ENCODE peak calls at places on chromosomes 4 and X, in eight cellular contexts. G is K562, Q is GM12878, R is GM23338, B is endothelial cell of umbilical vein, A is HepG2, S is HCT116, W is H1. T is an unnamed sample.

GRCh38 chrX:31366076-31366475 is 294.2 kb upstream of the FTHL17 start:
- DNase-seq in G (no peak), Q (no peak), R (no peak), B (no peak), A (no peak), S (no peak), W (no peak), T (no peak)

GRCh38 chr4:128782076-128782715 is 27.3 kb upstream of the JADE1 start:
- DNase-seq in G (peak), Q (no peak), R (peak), B (no peak), A (peak), S (peak), W (no peak), T (no peak)

GRCh38 chr4:140863187-140863586 is 107.0 kb upstream of the TBC1D9 start:
- DNase-seq in G (no peak), Q (no peak), R (no peak), B (no peak), A (no peak), S (no peak), W (no peak), T (no peak)

GRCh38 chr4:4542824-4543485 is 1.1 kb upstream of the STX18 start:
- DNase-seq in G (no peak), Q (no peak), R (peak), B (no peak), A (peak), S (no peak), W (no peak), T (no peak)

GRCh38 chr4:119103263-119103662 is 32.4 kb upstream of the MYOZ2 start:
- DNase-seq in G (peak), Q (no peak), R (peak), B (peak), A (peak), S (peak), W (no peak), T (peak)

GRCh38 chr4:140236649-140237160 is 82.7 kb upstream of the MAML3 start:
- DNase-seq in G (no peak), Q (no peak), R (no peak), B (no peak), A (no peak), S (no peak), W (no peak), T (no peak)

GRCh38 chr4:139959398-139959797 is 194.6 kb downstream of the MAML3 start:
- DNase-seq in G (no peak), Q (no peak), R (no peak), B (no peak), A (no peak), S (no peak), W (no peak), T (no peak)

GRCh38 chrX:48945517-48946348 is 11.7 kb downstream of the OTUD5 start:
- DNase-seq in G (peak), Q (no peak), R (peak), B (peak), A (peak), S (peak), W (peak), T (no peak)

GRCh38 chr4:71974681-71975080 is 57.1 kb upstream of the NPFFR2 start:
- DNase-seq in G (no peak), Q (no peak), R (no peak), B (no peak), A (no peak), S (no peak), W (no peak), T (no peak)

GRCh38 chr4:95155759-95156451 is 392.9 kb downstream of the UNC5C start:
- DNase-seq in G (peak), Q (no peak), R (peak), B (peak), A (peak), S (peak), W (no peak), T (no peak)

GRCh38 chr4:83151645-83152044 is 37.1 kb upstream of the PLAC8 start:
- DNase-seq in G (no peak), Q (no peak), R (no peak), B (no peak), A (no peak), S (no peak), W (no peak), T (no peak)

GRCh38 chr4:151940290-151940689 is 179.5 kb upstream of the GATB start:
- DNase-seq in G (no peak), Q (no peak), R (no peak), B (no peak), A (no peak), S (no peak), W (no peak), T (no peak)

GRCh38 chrX:131041652-131042051 is 16.5 kb upstream of the ARHGAP36 start:
- DNase-seq in G (no peak), Q (no peak), R (no peak), B (no peak), A (no peak), S (no peak), W (no peak), T (no peak)

GRCh38 chr4:77488882-77489281 is 116.7 kb upstream of the CXCL13 start:
- DNase-seq in G (no peak), Q (no peak), R (no peak), B (no peak), A (no peak), S (no peak), W (no peak), T (no peak)

GRCh38 chr4:164617426-164617825 is 136.5 kb upstream of the SMIM31 start:
- DNase-seq in G (no peak), Q (no peak), R (no peak), B (no peak), A (no peak), S (no peak), W (no peak), T (no peak)

GRCh38 chr4:27887646-27888045 is 1027.0 kb downstream of the STIM2 start:
- DNase-seq in G (no peak), Q (no peak), R (no peak), B (no peak), A (no peak), S (no peak), W (no peak), T (no peak)

GRCh38 chr4:74374561-74375327 is 9.8 kb downstream of the EREG start:
- DNase-seq in G (no peak), Q (no peak), R (no peak), B (peak), A (no peak), S (peak), W (no peak), T (no peak)

GRCh38 chrX:375181-376036 is 11.3 kb downstream of the PPP2R3B start:
- DNase-seq in G (no peak), Q (no peak), R (peak), B (no peak), A (no peak), S (no peak), W (no peak), T (no peak)

GRCh38 chr4:60683953-60684352 is 516.2 kb upstream of the ADGRL3 start:
- DNase-seq in G (no peak), Q (no peak), R (no peak), B (no peak), A (no peak), S (no peak), W (no peak), T (no peak)

GRCh38 chrX:110381216-110381615 is 22.6 kb downstream of the RTL9 start:
- DNase-seq in G (no peak), Q (no peak), R (no peak), B (no peak), A (no peak), S (no peak), W (no peak), T (no peak)

GRCh38 chrX:15050395-15050794 is 177.2 kb downstream of the MOSPD2 start:
- DNase-seq in G (peak), Q (no peak), R (no peak), B (no peak), A (no peak), S (no peak), W (no peak), T (no peak)

GRCh38 chr4:145347684-145348083 is 134.0 kb upstream of the SMAD1 start:
- DNase-seq in G (no peak), Q (no peak), R (no peak), B (no peak), A (no peak), S (no peak), W (no peak), T (no peak)

GRCh38 chrX:72020204-72020603 is 109.6 kb downstream of the NHSL2 start:
- DNase-seq in G (no peak), Q (no peak), R (no peak), B (no peak), A (no peak), S (no peak), W (peak), T (no peak)

GRCh38 chrX:118973389-118974087 is 880 bp upstream of the LONRF3 start:
- DNase-seq in G (no peak), Q (no peak), R (no peak), B (no peak), A (no peak), S (no peak), W (no peak), T (no peak)

GRCh38 chr4:42123071-42123644 is 29.3 kb downstream of the BEND4 start:
- DNase-seq in G (no peak), Q (no peak), R (no peak), B (no peak), A (no peak), S (no peak), W (no peak), T (no peak)

GRCh38 chr4:80538276-80538926 is 202.9 kb downstream of the CFAP299 start:
- DNase-seq in G (no peak), Q (no peak), R (no peak), B (no peak), A (no peak), S (no peak), W (no peak), T (no peak)

GRCh38 chrX:1511150-1511549 is 25.8 kb downstream of the P2RY8 start:
- DNase-seq in G (no peak), Q (no peak), R (no peak), B (no peak), A (no peak), S (no peak), W (no peak), T (no peak)

GRCh38 chrX:18422325-18422724 is 3.1 kb upstream of the CDKL5 start:
- DNase-seq in G (no peak), Q (no peak), R (no peak), B (no peak), A (no peak), S (no peak), W (no peak), T (no peak)

GRCh38 chrX:10164879-10165278 is 8.1 kb downstream of the CLCN4 start:
- DNase-seq in G (no peak), Q (no peak), R (no peak), B (no peak), A (no peak), S (no peak), W (no peak), T (no peak)

GRCh38 chr4:70564033-70564432 is 28.0 kb upstream of the AMBN start:
- DNase-seq in G (no peak), Q (no peak), R (no peak), B (no peak), A (peak), S (no peak), W (no peak), T (no peak)

GRCh38 chr4:108590776-108591175 is 29.6 kb upstream of the RPL34 start:
- DNase-seq in G (no peak), Q (no peak), R (no peak), B (no peak), A (no peak), S (no peak), W (no peak), T (no peak)

GRCh38 chr4:136934601-136935000 is 597.7 kb downstream of the PCDH18 start:
- DNase-seq in G (no peak), Q (no peak), R (no peak), B (no peak), A (no peak), S (no peak), W (no peak), T (peak)

GRCh38 chrX:101410461-101410860 is 2.4 kb downstream of the HNRNPH2 start:
- DNase-seq in G (no peak), Q (no peak), R (no peak), B (no peak), A (no peak), S (no peak), W (no peak), T (peak)

GRCh38 chr4:2785613-2786012 is 7.3 kb upstream of the SH3BP2 start:
- DNase-seq in G (peak), Q (peak), R (no peak), B (no peak), A (no peak), S (no peak), W (no peak), T (no peak)

GRCh38 chr4:10762541-10762940 is 78.0 kb upstream of the CLNK start:
- DNase-seq in G (no peak), Q (no peak), R (peak), B (no peak), A (no peak), S (no peak), W (no peak), T (no peak)

GRCh38 chr4:104591505-104591904 is 96.8 kb upstream of the CXXC4 start:
- DNase-seq in G (no peak), Q (no peak), R (peak), B (no peak), A (no peak), S (no peak), W (peak), T (no peak)

GRCh38 chrX:15863944-15864491 is 9.4 kb upstream of the AP1S2 start:
- DNase-seq in G (no peak), Q (no peak), R (no peak), B (no peak), A (no peak), S (no peak), W (no peak), T (no peak)

GRCh38 chr4:82090717-82091116 is 283.1 kb downstream of the HNRNPD start:
- DNase-seq in G (no peak), Q (no peak), R (no peak), B (no peak), A (no peak), S (no peak), W (no peak), T (no peak)

GRCh38 chr4:104394409-104394813 is 100.3 kb downstream of the CXXC4 start:
- DNase-seq in G (no peak), Q (no peak), R (peak), B (no peak), A (no peak), S (no peak), W (no peak), T (no peak)

GRCh38 chrX:63784902-63785692 is at the start of gene ARHGEF9:
- DNase-seq in G (no peak), Q (no peak), R (peak), B (no peak), A (no peak), S (no peak), W (peak), T (no peak)
- TF ChIP-seq EZH2 in G (no peak), Q (no peak), R (no peak), B (no peak), A (no peak), S (no peak), W (no peak), T (no peak)

GRCh38 chr4:25976780-25977179 is 62.8 kb downstream of the SMIM20 start:
- DNase-seq in G (no peak), Q (no peak), R (peak), B (no peak), A (no peak), S (no peak), W (no peak), T (no peak)

GRCh38 chr4:25969374-25969773 is 55.4 kb downstream of the SMIM20 start:
- DNase-seq in G (peak), Q (no peak), R (no peak), B (no peak), A (no peak), S (no peak), W (no peak), T (no peak)

GRCh38 chr4:25970691-25971427 is 56.8 kb downstream of the SMIM20 start:
- DNase-seq in G (no peak), Q (no peak), R (no peak), B (no peak), A (peak), S (no peak), W (no peak), T (no peak)

GRCh38 chr4:25970241-25970675 is 56.2 kb downstream of the SMIM20 start:
- DNase-seq in G (no peak), Q (no peak), R (no peak), B (no peak), A (no peak), S (no peak), W (no peak), T (no peak)

DNA sequence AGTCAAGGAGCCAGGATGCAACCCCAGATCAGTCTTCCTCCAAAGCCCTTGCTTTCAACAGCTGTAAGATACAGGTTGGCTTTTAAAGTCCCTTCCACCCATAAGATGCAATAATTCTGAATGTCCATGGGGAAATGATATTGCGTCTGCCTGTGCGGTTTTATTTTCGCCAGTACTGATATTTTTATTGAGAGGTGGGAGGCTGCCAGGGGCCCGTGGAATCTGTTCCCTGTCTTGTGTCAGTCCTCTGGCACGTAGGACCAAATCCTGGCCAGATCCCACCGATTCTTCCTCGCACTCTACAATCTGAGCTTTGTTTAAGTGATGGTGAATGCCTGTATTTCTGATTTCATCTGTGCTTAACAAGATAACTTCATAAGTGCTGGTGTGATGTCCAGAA is 59.3 kb downstream of the SMIM20 start:
- DNase-seq in G (no peak), Q (no peak), R (no peak), B (no peak), A (no peak), S (no peak), W (no peak), T (no peak)
- H3K27ac ChIP-seq in G (no peak), Q (no peak), R (no peak), B (no peak), A (no peak), S (no peak), W (no peak), T (no peak)

GRCh38 chr4:78776729-78777555 is 792 bp downstream of the BMP2K start:
- DNase-seq in G (peak), Q (no peak), R (peak), B (peak), A (peak), S (peak), W (peak), T (no peak)
- TF ChIP-seq POLR2AphosphoS5 in G (peak), Q (no peak), R (no peak), B (no peak), A (no peak), S (no peak), W (peak), T (no peak)

DNA sequence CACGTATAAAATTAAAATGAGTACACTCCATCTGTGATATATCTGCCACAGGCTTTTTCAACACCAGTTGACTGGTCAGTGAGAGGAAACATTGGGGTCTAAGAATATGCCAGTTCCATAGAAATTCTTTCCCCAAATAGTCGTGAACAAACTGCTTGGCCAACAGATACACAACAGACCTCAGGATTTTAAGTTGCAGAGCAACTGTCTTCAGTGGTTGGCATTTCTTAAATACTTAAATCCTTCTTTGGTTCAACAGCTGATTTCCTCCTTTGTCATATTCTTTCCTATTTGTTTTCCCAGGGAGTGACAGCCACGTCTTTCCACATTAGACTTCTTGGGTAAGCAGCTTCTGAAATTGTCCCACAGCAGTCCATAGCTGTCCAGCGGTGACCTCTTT is 7.0 kb upstream of the DDX60 start:
- DNase-seq in G (no peak), Q (no peak), R (no peak), B (no peak), A (no peak), S (no peak), W (no peak), T (no peak)
- TF ChIP-seq EZH2 in G (no peak), Q (no peak), R (no peak), B (no peak), A (no peak), S (no peak), W (no peak), T (no peak)

DNA sequence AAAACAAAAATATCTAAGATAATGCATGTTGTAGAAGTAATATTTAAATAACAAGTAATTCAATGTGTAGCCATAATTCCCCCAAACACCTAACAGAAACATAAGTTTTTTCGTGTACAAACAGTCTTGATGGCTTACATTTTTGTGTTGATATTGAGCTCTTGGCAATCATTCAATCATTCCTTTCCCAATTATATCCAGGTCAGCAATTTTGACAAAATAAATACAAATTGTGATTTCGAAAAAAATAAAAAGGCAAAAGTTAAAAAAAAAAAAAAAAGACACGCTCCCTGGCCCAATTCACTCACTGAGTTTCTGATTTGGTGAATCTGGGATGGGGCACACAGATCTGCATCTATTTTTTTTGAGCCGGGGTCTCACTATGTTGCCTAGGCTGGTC is 187.6 kb upstream of the GPC4 start:
- DNase-seq in G (no peak), Q (no peak), R (no peak), B (no peak), A (no peak), S (no peak), W (no peak), T (no peak)
- H3K27ac ChIP-seq in G (no peak), Q (no peak), R (no peak), B (no peak), A (no peak), S (no peak), W (no peak), T (no peak)

GRCh38 chrX:88881536-88881935 is 134.5 kb downstream of the CPXCR1 start:
- DNase-seq in G (no peak), Q (no peak), R (no peak), B (no peak), A (no peak), S (no peak), W (no peak), T (no peak)

GRCh38 chrX:88886908-88887307 is 139.9 kb downstream of the CPXCR1 start:
- DNase-seq in G (no peak), Q (no peak), R (no peak), B (no peak), A (peak), S (no peak), W (peak), T (no peak)

DNA sequence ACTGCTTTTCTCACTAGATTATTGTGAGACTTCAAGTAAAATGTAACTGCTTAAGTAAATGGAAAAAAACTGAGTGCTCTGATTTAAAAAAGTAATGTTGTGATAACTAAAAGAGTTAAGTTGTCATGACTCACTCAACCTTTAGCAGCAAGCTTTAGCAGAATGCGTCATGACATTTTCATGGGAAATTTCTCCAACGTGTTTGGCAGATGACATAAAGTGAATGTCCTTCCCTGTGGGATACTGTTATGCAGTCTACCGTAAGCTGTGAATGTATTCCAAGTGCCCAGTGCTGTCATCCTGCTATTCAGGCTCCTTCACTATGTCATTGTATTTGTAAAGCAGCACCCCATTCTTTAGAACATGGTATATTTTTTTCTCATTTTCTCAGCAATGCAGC is 136.2 kb downstream of the CPXCR1 start:
- DNase-seq in G (no peak), Q (no peak), R (no peak), B (no peak), A (no peak), S (no peak), W (no peak), T (no peak)
- TF ChIP-seq POLR2AphosphoS5 in G (no peak), Q (no peak), R (no peak), B (no peak), A (no peak), S (no peak), W (no peak), T (no peak)